ENCODE peak calls at places on chromosomes 4 and X, in nine cellular contexts. One of them, this sample, is unnamed.

GRCh38 chrX:54301516-54301915 is 56.3 kb downstream of the WNK3 start:
- DNase-seq in tibial nerve: no peak
- DNase-seq in upper lobe of right lung: no peak
- DNase-seq in A549: no peak
- DNase-seq in pancreas: no peak
- DNase-seq in sigmoid colon: no peak
- DNase-seq in heart left ventricle: no peak
- DNase-seq in mucosa of descending colon: no peak
- DNase-seq in heart right ventricle: no peak
- DNase-seq in this sample: no peak

GRCh38 chr4:40246547-40246900 is 49.7 kb downstream of the RHOH start:
- DNase-seq in tibial nerve: no peak
- DNase-seq in upper lobe of right lung: no peak
- DNase-seq in A549: no peak
- DNase-seq in pancreas: no peak
- DNase-seq in sigmoid colon: no peak
- DNase-seq in heart left ventricle: no peak
- DNase-seq in mucosa of descending colon: no peak
- DNase-seq in heart right ventricle: no peak
- DNase-seq in this sample: no peak

GRCh38 chr4:26462874-26463273 is 27.4 kb downstream of the CCKAR start:
- DNase-seq in tibial nerve: no peak
- DNase-seq in upper lobe of right lung: no peak
- DNase-seq in A549: no peak
- DNase-seq in pancreas: no peak
- DNase-seq in sigmoid colon: no peak
- DNase-seq in heart left ventricle: no peak
- DNase-seq in mucosa of descending colon: no peak
- DNase-seq in heart right ventricle: no peak
- DNase-seq in this sample: no peak

GRCh38 chrX:149121526-149121925 is 383.6 kb downstream of the IDS start:
- DNase-seq in tibial nerve: no peak
- DNase-seq in upper lobe of right lung: no peak
- DNase-seq in A549: no peak
- DNase-seq in pancreas: no peak
- DNase-seq in sigmoid colon: no peak
- DNase-seq in heart left ventricle: no peak
- DNase-seq in mucosa of descending colon: no peak
- DNase-seq in heart right ventricle: no peak
- DNase-seq in this sample: no peak

GRCh38 chrX:12446342-12447075 is 308.2 kb downstream of the FRMPD4 start:
- DNase-seq in tibial nerve: no peak
- DNase-seq in upper lobe of right lung: no peak
- DNase-seq in A549: no peak
- DNase-seq in pancreas: no peak
- DNase-seq in sigmoid colon: no peak
- DNase-seq in heart left ventricle: no peak
- DNase-seq in mucosa of descending colon: no peak
- DNase-seq in heart right ventricle: no peak
- DNase-seq in this sample: no peak

GRCh38 chr4:183241771-183242170 is 78.3 kb downstream of the CLDN22 start:
- DNase-seq in tibial nerve: no peak
- DNase-seq in upper lobe of right lung: no peak
- DNase-seq in A549: no peak
- DNase-seq in pancreas: no peak
- DNase-seq in sigmoid colon: no peak
- DNase-seq in heart left ventricle: no peak
- DNase-seq in mucosa of descending colon: no peak
- DNase-seq in heart right ventricle: no peak
- DNase-seq in this sample: no peak

GRCh38 chrX:124594017-124594651 is 247.8 kb downstream of the SH2D1A start:
- DNase-seq in tibial nerve: no peak
- DNase-seq in upper lobe of right lung: no peak
- DNase-seq in A549: no peak
- DNase-seq in pancreas: no peak
- DNase-seq in sigmoid colon: no peak
- DNase-seq in heart left ventricle: no peak
- DNase-seq in mucosa of descending colon: no peak
- DNase-seq in heart right ventricle: no peak
- DNase-seq in this sample: no peak

GRCh38 chr4:55469979-55470378 is 74.2 kb downstream of the TMEM165 start:
- DNase-seq in tibial nerve: no peak
- DNase-seq in upper lobe of right lung: no peak
- DNase-seq in A549: no peak
- DNase-seq in pancreas: no peak
- DNase-seq in sigmoid colon: no peak
- DNase-seq in heart left ventricle: no peak
- DNase-seq in mucosa of descending colon: no peak
- DNase-seq in heart right ventricle: no peak
- DNase-seq in this sample: no peak

GRCh38 chr4:176902710-176903323 is 110.1 kb upstream of the VEGFC start:
- DNase-seq in tibial nerve: no peak
- DNase-seq in upper lobe of right lung: no peak
- DNase-seq in A549: no peak
- DNase-seq in pancreas: no peak
- DNase-seq in sigmoid colon: no peak
- DNase-seq in heart left ventricle: no peak
- DNase-seq in mucosa of descending colon: no peak
- DNase-seq in heart right ventricle: no peak
- DNase-seq in this sample: no peak

GRCh38 chr4:87758278-87758677 is 41.1 kb upstream of the IBSP start:
- DNase-seq in tibial nerve: no peak
- DNase-seq in upper lobe of right lung: no peak
- DNase-seq in A549: no peak
- DNase-seq in pancreas: no peak
- DNase-seq in sigmoid colon: no peak
- DNase-seq in heart left ventricle: no peak
- DNase-seq in mucosa of descending colon: no peak
- DNase-seq in heart right ventricle: no peak
- DNase-seq in this sample: no peak

GRCh38 chrX:112808007-112808406 is 32.6 kb downstream of the AMOT start:
- DNase-seq in tibial nerve: no peak
- DNase-seq in upper lobe of right lung: no peak
- DNase-seq in A549: no peak
- DNase-seq in pancreas: no peak
- DNase-seq in sigmoid colon: no peak
- DNase-seq in heart left ventricle: no peak
- DNase-seq in mucosa of descending colon: no peak
- DNase-seq in heart right ventricle: no peak
- DNase-seq in this sample: no peak

GRCh38 chr4:72397314-72397713 is 171.7 kb downstream of the ADAMTS3 start:
- DNase-seq in tibial nerve: no peak
- DNase-seq in upper lobe of right lung: peak; percentile 68
- DNase-seq in A549: no peak
- DNase-seq in pancreas: no peak
- DNase-seq in sigmoid colon: no peak
- DNase-seq in heart left ventricle: no peak
- DNase-seq in mucosa of descending colon: no peak
- DNase-seq in heart right ventricle: no peak
- DNase-seq in this sample: no peak

GRCh38 chr4:155529197-155529596 is 137.5 kb upstream of the GUCY1A1 start:
- DNase-seq in tibial nerve: no peak
- DNase-seq in upper lobe of right lung: no peak
- DNase-seq in A549: no peak
- DNase-seq in pancreas: no peak
- DNase-seq in sigmoid colon: no peak
- DNase-seq in heart left ventricle: no peak
- DNase-seq in mucosa of descending colon: no peak
- DNase-seq in heart right ventricle: no peak
- DNase-seq in this sample: peak; percentile 12

DNA sequence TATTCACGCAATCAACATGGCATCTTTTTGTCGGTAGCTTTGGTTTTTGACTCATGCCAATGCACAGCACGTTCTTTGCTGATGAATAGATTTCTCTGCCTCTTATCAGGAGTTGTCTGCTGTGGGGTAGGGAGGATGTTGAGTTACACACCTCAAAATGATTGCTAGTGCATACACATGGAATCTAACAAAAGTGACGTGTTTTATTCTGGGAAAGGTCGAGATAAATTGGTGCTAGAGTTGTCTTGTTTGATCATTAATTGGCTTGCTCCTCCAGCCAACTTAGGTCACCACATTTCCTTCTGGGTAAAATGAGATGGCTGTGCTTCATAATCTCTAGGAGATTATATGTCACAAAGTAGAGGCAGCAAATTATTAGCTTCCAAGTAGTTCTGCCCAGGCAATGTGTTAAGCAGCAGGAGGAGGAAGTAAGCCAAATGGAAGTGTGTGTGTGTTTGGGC is 3.9 kb downstream of the RAB9A start:
- DNase-seq in tibial nerve: no peak
- DNase-seq in upper lobe of right lung: no peak
- DNase-seq in A549: no peak
- DNase-seq in pancreas: no peak
- DNase-seq in sigmoid colon: no peak
- DNase-seq in heart left ventricle: no peak
- DNase-seq in mucosa of descending colon: no peak
- DNase-seq in heart right ventricle: no peak
- DNase-seq in this sample: no peak
- H3K4me3 ChIP-seq in tibial nerve: no peak overlapping the region
- H3K4me3 ChIP-seq in upper lobe of right lung: no peak overlapping the region
- H3K4me3 ChIP-seq in A549: no peak overlapping the region
- H3K4me3 ChIP-seq in pancreas: no peak overlapping the region
- H3K4me3 ChIP-seq in sigmoid colon: no peak overlapping the region
- H3K4me3 ChIP-seq in heart left ventricle: no peak overlapping the region
- H3K4me3 ChIP-seq in mucosa of descending colon: no peak overlapping the region
- H3K4me3 ChIP-seq in heart right ventricle: no peak overlapping the region
- H3K4me3 ChIP-seq in this sample: no peak overlapping the region

GRCh38 chr4:143185253-143186107 is 763 bp downstream of the USP38 start:
- DNase-seq in tibial nerve: no peak
- DNase-seq in upper lobe of right lung: no peak
- DNase-seq in A549: no peak
- DNase-seq in pancreas: peak; percentile 66
- DNase-seq in sigmoid colon: peak; percentile 67
- DNase-seq in heart left ventricle: peak; percentile 21
- DNase-seq in mucosa of descending colon: no peak
- DNase-seq in heart right ventricle: peak; percentile 13
- DNase-seq in this sample: peak; percentile 55

GRCh38 chr4:143184217-143184502 is 557 bp upstream of the USP38 start:
- DNase-seq in tibial nerve: no peak
- DNase-seq in upper lobe of right lung: no peak
- DNase-seq in A549: no peak
- DNase-seq in pancreas: no peak
- DNase-seq in sigmoid colon: no peak
- DNase-seq in heart left ventricle: no peak
- DNase-seq in mucosa of descending colon: no peak
- DNase-seq in heart right ventricle: no peak
- DNase-seq in this sample: no peak

GRCh38 chr4:143186202-143186601 is 1.5 kb downstream of the USP38 start:
- DNase-seq in tibial nerve: no peak
- DNase-seq in upper lobe of right lung: no peak
- DNase-seq in A549: no peak
- DNase-seq in pancreas: no peak
- DNase-seq in sigmoid colon: no peak
- DNase-seq in heart left ventricle: no peak
- DNase-seq in mucosa of descending colon: no peak
- DNase-seq in heart right ventricle: no peak
- DNase-seq in this sample: no peak

GRCh38 chr4:143183513-143184216 is 1.1 kb upstream of the USP38 start:
- DNase-seq in tibial nerve: no peak
- DNase-seq in upper lobe of right lung: no peak
- DNase-seq in A549: no peak
- DNase-seq in pancreas: no peak
- DNase-seq in sigmoid colon: no peak
- DNase-seq in heart left ventricle: no peak
- DNase-seq in mucosa of descending colon: no peak
- DNase-seq in heart right ventricle: no peak
- DNase-seq in this sample: no peak

GRCh38 chr4:143184503-143185252 is at the start of gene USP38:
- DNase-seq in tibial nerve: peak; percentile 85
- DNase-seq in upper lobe of right lung: peak; percentile 96
- DNase-seq in A549: peak; percentile 62
- DNase-seq in pancreas: peak; percentile 92
- DNase-seq in sigmoid colon: peak; percentile 97
- DNase-seq in heart left ventricle: peak; percentile 91
- DNase-seq in mucosa of descending colon: peak; percentile 96
- DNase-seq in heart right ventricle: peak; percentile 92
- DNase-seq in this sample: peak; percentile 93
- TF ChIP-seq CTCF in tibial nerve: no peak
- TF ChIP-seq CTCF in upper lobe of right lung: no peak
- TF ChIP-seq CTCF in A549: no peak
- TF ChIP-seq CTCF in pancreas: no peak
- TF ChIP-seq CTCF in sigmoid colon: no peak
- TF ChIP-seq CTCF in heart left ventricle: no peak
- TF ChIP-seq CTCF in mucosa of descending colon: no peak
- TF ChIP-seq CTCF in heart right ventricle: no peak
- TF ChIP-seq CTCF in this sample: no peak

GRCh38 chr4:149164282-149164681 is 651.4 kb downstream of the IQCM start:
- DNase-seq in tibial nerve: no peak
- DNase-seq in upper lobe of right lung: no peak
- DNase-seq in A549: no peak
- DNase-seq in pancreas: no peak
- DNase-seq in sigmoid colon: no peak
- DNase-seq in heart left ventricle: no peak
- DNase-seq in mucosa of descending colon: no peak
- DNase-seq in heart right ventricle: no peak
- DNase-seq in this sample: peak; percentile 5
- H3K4me1 ChIP-seq in tibial nerve: no peaks in the 10 kb centered on the region
- H3K4me1 ChIP-seq in upper lobe of right lung: no peaks in the 10 kb centered on the region
- H3K4me1 ChIP-seq in A549: no peaks in the 10 kb centered on the region
- H3K4me1 ChIP-seq in pancreas: no peaks in the 10 kb centered on the region
- H3K4me1 ChIP-seq in sigmoid colon: peaks cover 28% of the 10 kb centered on the region
- H3K4me1 ChIP-seq in heart left ventricle: no peaks in the 10 kb centered on the region
- H3K4me1 ChIP-seq in mucosa of descending colon: no peaks in the 10 kb centered on the region
- H3K4me1 ChIP-seq in heart right ventricle: no peaks in the 10 kb centered on the region
- H3K4me1 ChIP-seq in this sample: peaks cover 30% of the 10 kb centered on the region

DNA sequence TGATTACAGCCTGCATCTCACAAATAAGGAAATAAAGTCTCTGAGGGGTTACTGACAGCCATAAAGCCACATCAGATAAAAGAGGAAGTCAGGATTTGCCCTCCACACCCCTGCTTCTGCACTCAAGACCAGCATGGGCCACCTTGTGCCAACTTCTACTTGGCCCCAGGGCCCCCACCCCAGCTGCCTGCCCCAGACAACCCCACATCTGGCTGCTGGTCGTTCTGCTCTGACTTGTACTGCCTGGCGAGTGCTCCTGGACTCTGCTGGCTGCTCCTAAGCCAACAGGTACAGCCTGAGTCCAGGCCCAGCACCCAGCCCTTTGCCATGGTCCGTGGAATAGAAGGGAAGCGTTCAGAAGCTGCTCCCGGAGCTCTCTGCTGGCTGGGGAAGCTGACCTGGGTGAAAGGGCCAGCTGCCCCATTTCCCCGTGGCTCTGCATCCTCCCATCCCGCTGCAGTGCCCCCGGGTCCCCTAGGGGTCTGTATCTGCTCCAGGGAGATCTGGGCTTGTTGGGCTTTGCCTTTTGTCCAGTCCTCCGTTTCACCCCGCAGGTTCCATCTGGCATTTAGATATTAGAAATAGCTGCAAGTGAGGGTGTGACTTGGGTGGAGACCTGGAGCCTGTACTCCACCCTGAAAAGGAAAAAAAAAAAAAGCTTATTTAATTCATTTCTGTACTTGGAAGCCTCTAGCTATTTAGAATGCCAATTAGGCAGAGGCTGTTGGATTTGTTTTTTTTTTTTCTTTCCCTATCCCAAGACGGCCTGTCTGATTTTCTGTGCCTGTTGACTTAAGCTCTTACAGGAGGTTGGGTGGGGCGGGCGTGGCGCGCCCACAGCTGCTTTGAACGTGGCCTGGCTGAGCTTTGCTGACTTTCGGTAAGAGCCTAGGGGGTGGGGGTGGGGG is 194.7 kb downstream of the PTTG2 start:
- DNase-seq in tibial nerve: no peak
- DNase-seq in upper lobe of right lung: peak; percentile 78
- DNase-seq in A549: no peak
- DNase-seq in pancreas: peak; percentile 79
- DNase-seq in sigmoid colon: no peak
- DNase-seq in heart left ventricle: peak; percentile 72
- DNase-seq in mucosa of descending colon: peak; percentile 87
- DNase-seq in heart right ventricle: peak; percentile 36
- DNase-seq in this sample: no peak
- H3K4me3 ChIP-seq in tibial nerve: no peak overlapping the region
- H3K4me3 ChIP-seq in upper lobe of right lung: no peak overlapping the region
- H3K4me3 ChIP-seq in A549: no peak overlapping the region
- H3K4me3 ChIP-seq in pancreas: no peak overlapping the region
- H3K4me3 ChIP-seq in sigmoid colon: no peak overlapping the region
- H3K4me3 ChIP-seq in heart left ventricle: no peak overlapping the region
- H3K4me3 ChIP-seq in mucosa of descending colon: no peak overlapping the region
- H3K4me3 ChIP-seq in heart right ventricle: no peak overlapping the region
- H3K4me3 ChIP-seq in this sample: no peak overlapping the region